ENCODE peak calls at places on chromosomes 4 and X, in ten cellular contexts. One of them, this sample, is unnamed. For H3K36me3, the result is how much of the 10 kb centered on the place peaks cover.

GRCh38 chr4:77599378-77599777 is 6.2 kb upstream of the CXCL13 start:
- DNase-seq in cardiac muscle cell: peak
- DNase-seq in neural progenitor cell: peak
- DNase-seq in left ventricle myocardium inferior: no peak
- DNase-seq in suprapubic skin: no peak
- DNase-seq in BE2C: peak
- DNase-seq in tibial nerve: no peak
- DNase-seq in fibroblast of lung: peak
- DNase-seq in right lobe of liver: no peak
- DNase-seq in WERI-Rb-1: peak
- DNase-seq in this sample: peak

GRCh38 chr4:41976775-41977516 is 4.6 kb upstream of the DCAF4L1 start:
- DNase-seq in cardiac muscle cell: no peak
- DNase-seq in left ventricle myocardium inferior: no peak
- DNase-seq in suprapubic skin: no peak
- DNase-seq in neural progenitor cell: no peak
- DNase-seq in BE2C: no peak
- DNase-seq in fibroblast of lung: no peak
- DNase-seq in tibial nerve: no peak
- DNase-seq in right lobe of liver: no peak
- DNase-seq in WERI-Rb-1: no peak
- DNase-seq in this sample: no peak

GRCh38 chrX:84320606-84321005 is 132.6 kb upstream of the RPS6KA6 start:
- DNase-seq in neural progenitor cell: no peak
- DNase-seq in WERI-Rb-1: no peak
- DNase-seq in fibroblast of lung: peak
- DNase-seq in suprapubic skin: no peak
- DNase-seq in cardiac muscle cell: no peak
- DNase-seq in left ventricle myocardium inferior: no peak
- DNase-seq in BE2C: no peak
- DNase-seq in tibial nerve: no peak
- DNase-seq in right lobe of liver: no peak
- DNase-seq in this sample: no peak

GRCh38 chrX:73478961-73479360 is 32.1 kb downstream of the CDX4 start:
- DNase-seq in neural progenitor cell: no peak
- DNase-seq in WERI-Rb-1: no peak
- DNase-seq in suprapubic skin: no peak
- DNase-seq in cardiac muscle cell: no peak
- DNase-seq in right lobe of liver: no peak
- DNase-seq in tibial nerve: no peak
- DNase-seq in BE2C: no peak
- DNase-seq in left ventricle myocardium inferior: no peak
- DNase-seq in fibroblast of lung: no peak
- DNase-seq in this sample: no peak

GRCh38 chr4:174707897-174708296 is 121.2 kb downstream of the GLRA3 start:
- DNase-seq in neural progenitor cell: no peak
- DNase-seq in tibial nerve: no peak
- DNase-seq in WERI-Rb-1: no peak
- DNase-seq in right lobe of liver: no peak
- DNase-seq in left ventricle myocardium inferior: no peak
- DNase-seq in fibroblast of lung: no peak
- DNase-seq in cardiac muscle cell: no peak
- DNase-seq in BE2C: no peak
- DNase-seq in suprapubic skin: no peak
- DNase-seq in this sample: no peak

GRCh38 chrX:38435130-38435529 is 82.7 kb downstream of the OTC start:
- DNase-seq in cardiac muscle cell: no peak
- DNase-seq in tibial nerve: no peak
- DNase-seq in neural progenitor cell: no peak
- DNase-seq in WERI-Rb-1: no peak
- DNase-seq in fibroblast of lung: no peak
- DNase-seq in suprapubic skin: no peak
- DNase-seq in right lobe of liver: no peak
- DNase-seq in left ventricle myocardium inferior: no peak
- DNase-seq in BE2C: no peak
- DNase-seq in this sample: no peak

GRCh38 chr4:161522031-161522430 is 641.8 kb downstream of the FSTL5 start:
- DNase-seq in right lobe of liver: no peak
- DNase-seq in BE2C: no peak
- DNase-seq in suprapubic skin: no peak
- DNase-seq in WERI-Rb-1: no peak
- DNase-seq in fibroblast of lung: peak
- DNase-seq in cardiac muscle cell: peak
- DNase-seq in left ventricle myocardium inferior: no peak
- DNase-seq in tibial nerve: no peak
- DNase-seq in neural progenitor cell: no peak
- DNase-seq in this sample: no peak

GRCh38 chr4:115484479-115484878 is 371.1 kb upstream of the NDST4 start:
- DNase-seq in left ventricle myocardium inferior: no peak
- DNase-seq in neural progenitor cell: no peak
- DNase-seq in BE2C: no peak
- DNase-seq in tibial nerve: no peak
- DNase-seq in right lobe of liver: no peak
- DNase-seq in suprapubic skin: no peak
- DNase-seq in fibroblast of lung: no peak
- DNase-seq in WERI-Rb-1: no peak
- DNase-seq in cardiac muscle cell: no peak
- DNase-seq in this sample: no peak

GRCh38 chrX:72268601-72269365 is 8.3 kb downstream of the RPS4X start:
- DNase-seq in WERI-Rb-1: no peak
- DNase-seq in cardiac muscle cell: peak
- DNase-seq in neural progenitor cell: no peak
- DNase-seq in suprapubic skin: no peak
- DNase-seq in tibial nerve: no peak
- DNase-seq in BE2C: no peak
- DNase-seq in left ventricle myocardium inferior: no peak
- DNase-seq in fibroblast of lung: peak
- DNase-seq in right lobe of liver: no peak
- DNase-seq in this sample: peak

GRCh38 chr4:1764670-1765069 is 28.4 kb upstream of the FGFR3 start:
- DNase-seq in neural progenitor cell: no peak
- DNase-seq in tibial nerve: no peak
- DNase-seq in fibroblast of lung: no peak
- DNase-seq in cardiac muscle cell: no peak
- DNase-seq in left ventricle myocardium inferior: no peak
- DNase-seq in WERI-Rb-1: no peak
- DNase-seq in right lobe of liver: no peak
- DNase-seq in BE2C: no peak
- DNase-seq in suprapubic skin: no peak
- DNase-seq in this sample: no peak

GRCh38 chr4:1766336-1767057 is 26.6 kb upstream of the FGFR3 start:
- DNase-seq in BE2C: no peak
- DNase-seq in cardiac muscle cell: no peak
- DNase-seq in WERI-Rb-1: peak
- DNase-seq in suprapubic skin: no peak
- DNase-seq in neural progenitor cell: peak
- DNase-seq in left ventricle myocardium inferior: no peak
- DNase-seq in tibial nerve: no peak
- DNase-seq in fibroblast of lung: no peak
- DNase-seq in right lobe of liver: no peak
- DNase-seq in this sample: no peak

GRCh38 chr4:1767058-1767769 is 25.9 kb upstream of the FGFR3 start:
- DNase-seq in WERI-Rb-1: peak
- DNase-seq in BE2C: no peak
- DNase-seq in neural progenitor cell: peak
- DNase-seq in fibroblast of lung: no peak
- DNase-seq in suprapubic skin: no peak
- DNase-seq in left ventricle myocardium inferior: no peak
- DNase-seq in right lobe of liver: no peak
- DNase-seq in tibial nerve: no peak
- DNase-seq in cardiac muscle cell: peak
- DNase-seq in this sample: no peak

GRCh38 chr4:1763550-1764080 is 29.5 kb upstream of the FGFR3 start:
- DNase-seq in suprapubic skin: no peak
- DNase-seq in cardiac muscle cell: peak
- DNase-seq in right lobe of liver: no peak
- DNase-seq in tibial nerve: no peak
- DNase-seq in WERI-Rb-1: no peak
- DNase-seq in left ventricle myocardium inferior: no peak
- DNase-seq in neural progenitor cell: peak
- DNase-seq in fibroblast of lung: peak
- DNase-seq in BE2C: no peak
- DNase-seq in this sample: peak

GRCh38 chr4:1765409-1766335 is 27.4 kb upstream of the FGFR3 start:
- DNase-seq in fibroblast of lung: no peak
- DNase-seq in left ventricle myocardium inferior: no peak
- DNase-seq in neural progenitor cell: peak
- DNase-seq in cardiac muscle cell: no peak
- DNase-seq in tibial nerve: no peak
- DNase-seq in suprapubic skin: no peak
- DNase-seq in WERI-Rb-1: no peak
- DNase-seq in right lobe of liver: no peak
- DNase-seq in BE2C: no peak
- DNase-seq in this sample: no peak
- TF ChIP-seq CTCF in fibroblast of lung: no peak
- TF ChIP-seq CTCF in left ventricle myocardium inferior: no peak
- TF ChIP-seq CTCF in neural progenitor cell: no peak
- TF ChIP-seq CTCF in cardiac muscle cell: no peak
- TF ChIP-seq CTCF in tibial nerve: no peak
- TF ChIP-seq CTCF in suprapubic skin: no peak
- TF ChIP-seq CTCF in WERI-Rb-1: no peak
- TF ChIP-seq CTCF in right lobe of liver: no peak
- TF ChIP-seq CTCF in BE2C: no peak
- TF ChIP-seq CTCF in this sample: no peak

GRCh38 chrX:118973389-118974087 is 880 bp upstream of the LONRF3 start:
- DNase-seq in neural progenitor cell: peak
- DNase-seq in right lobe of liver: peak
- DNase-seq in left ventricle myocardium inferior: peak
- DNase-seq in fibroblast of lung: no peak
- DNase-seq in BE2C: no peak
- DNase-seq in tibial nerve: no peak
- DNase-seq in suprapubic skin: peak
- DNase-seq in cardiac muscle cell: no peak
- DNase-seq in WERI-Rb-1: no peak
- DNase-seq in this sample: no peak
- H3K4me3 ChIP-seq in neural progenitor cell: peak
- H3K4me3 ChIP-seq in right lobe of liver: peak
- H3K4me3 ChIP-seq in left ventricle myocardium inferior: peak
- H3K4me3 ChIP-seq in fibroblast of lung: no peak
- H3K4me3 ChIP-seq in BE2C: no peak
- H3K4me3 ChIP-seq in tibial nerve: peak
- H3K4me3 ChIP-seq in suprapubic skin: peak
- H3K4me3 ChIP-seq in cardiac muscle cell: no peak
- H3K4me3 ChIP-seq in WERI-Rb-1: no peak
- H3K4me3 ChIP-seq in this sample: no peak

GRCh38 chr4:157808796-157809408 is 363.9 kb downstream of the GASK1B start:
- DNase-seq in tibial nerve: no peak
- DNase-seq in neural progenitor cell: no peak
- DNase-seq in suprapubic skin: no peak
- DNase-seq in BE2C: no peak
- DNase-seq in WERI-Rb-1: no peak
- DNase-seq in left ventricle myocardium inferior: no peak
- DNase-seq in cardiac muscle cell: no peak
- DNase-seq in fibroblast of lung: no peak
- DNase-seq in right lobe of liver: no peak
- DNase-seq in this sample: no peak

GRCh38 chr4:157806176-157806575 is 366.6 kb downstream of the GASK1B start:
- DNase-seq in neural progenitor cell: no peak
- DNase-seq in WERI-Rb-1: no peak
- DNase-seq in tibial nerve: no peak
- DNase-seq in BE2C: no peak
- DNase-seq in suprapubic skin: no peak
- DNase-seq in cardiac muscle cell: no peak
- DNase-seq in right lobe of liver: no peak
- DNase-seq in left ventricle myocardium inferior: no peak
- DNase-seq in fibroblast of lung: no peak
- DNase-seq in this sample: no peak

GRCh38 chr4:157804169-157804543 is 368.7 kb downstream of the GASK1B start:
- DNase-seq in suprapubic skin: no peak
- DNase-seq in fibroblast of lung: no peak
- DNase-seq in tibial nerve: no peak
- DNase-seq in neural progenitor cell: no peak
- DNase-seq in WERI-Rb-1: no peak
- DNase-seq in BE2C: peak
- DNase-seq in right lobe of liver: no peak
- DNase-seq in left ventricle myocardium inferior: no peak
- DNase-seq in cardiac muscle cell: no peak
- DNase-seq in this sample: no peak

GRCh38 chr4:157803441-157804168 is 369.2 kb downstream of the GASK1B start:
- DNase-seq in left ventricle myocardium inferior: no peak
- DNase-seq in neural progenitor cell: no peak
- DNase-seq in fibroblast of lung: no peak
- DNase-seq in cardiac muscle cell: no peak
- DNase-seq in suprapubic skin: no peak
- DNase-seq in WERI-Rb-1: no peak
- DNase-seq in right lobe of liver: no peak
- DNase-seq in tibial nerve: no peak
- DNase-seq in BE2C: no peak
- DNase-seq in this sample: no peak

DNA sequence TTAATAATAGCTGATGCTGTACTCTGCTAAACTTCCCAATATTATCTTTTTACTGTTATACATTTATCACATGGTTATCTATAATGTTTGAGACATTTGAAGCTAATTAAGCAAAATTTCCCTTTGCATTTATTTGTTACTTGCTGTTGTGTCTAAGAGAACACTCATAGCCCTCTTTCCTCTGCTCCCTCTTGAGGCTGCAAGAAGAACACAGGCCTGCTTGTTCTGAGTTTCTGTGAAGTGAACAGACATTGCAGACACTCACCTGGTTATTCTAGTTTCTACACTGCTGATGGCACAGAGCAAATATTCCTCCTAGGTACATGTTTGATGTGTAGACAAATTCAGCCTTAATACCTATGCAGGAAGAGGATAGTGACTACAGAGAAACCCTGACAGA is 367.8 kb downstream of the GASK1B start:
- DNase-seq in right lobe of liver: no peak
- DNase-seq in BE2C: peak
- DNase-seq in fibroblast of lung: peak
- DNase-seq in WERI-Rb-1: no peak
- DNase-seq in suprapubic skin: no peak
- DNase-seq in left ventricle myocardium inferior: no peak
- DNase-seq in tibial nerve: no peak
- DNase-seq in cardiac muscle cell: no peak
- DNase-seq in neural progenitor cell: peak
- DNase-seq in this sample: no peak
- H3K36me3 ChIP-seq in right lobe of liver: under half
- H3K36me3 ChIP-seq in BE2C: under half
- H3K36me3 ChIP-seq in fibroblast of lung: under half
- H3K36me3 ChIP-seq in WERI-Rb-1: under half
- H3K36me3 ChIP-seq in suprapubic skin: under half
- H3K36me3 ChIP-seq in left ventricle myocardium inferior: under half
- H3K36me3 ChIP-seq in tibial nerve: under half
- H3K36me3 ChIP-seq in cardiac muscle cell: under half
- H3K36me3 ChIP-seq in neural progenitor cell: under half
- H3K36me3 ChIP-seq in this sample: under half

DNA sequence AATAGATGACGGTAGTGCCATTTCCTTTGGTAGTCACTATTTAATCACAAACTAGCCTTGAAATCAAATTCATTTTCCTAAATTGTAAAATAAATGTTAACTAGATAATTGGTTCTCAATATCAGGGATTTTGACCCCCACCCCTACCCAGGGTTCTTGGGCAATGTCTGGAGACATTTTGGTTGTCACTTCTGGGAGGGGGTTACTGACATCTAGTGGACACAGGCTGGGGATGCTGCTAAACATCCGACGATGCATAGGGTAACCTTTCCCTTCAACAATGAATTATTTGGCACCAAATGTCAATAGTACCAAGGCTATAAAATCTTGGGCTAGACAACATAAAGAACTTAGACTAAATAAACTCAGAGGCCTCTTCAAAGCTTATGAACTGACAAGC is 285.8 kb upstream of the TRPC5 start:
- DNase-seq in tibial nerve: no peak
- DNase-seq in suprapubic skin: no peak
- DNase-seq in right lobe of liver: no peak
- DNase-seq in fibroblast of lung: no peak
- DNase-seq in cardiac muscle cell: no peak
- DNase-seq in left ventricle myocardium inferior: no peak
- DNase-seq in neural progenitor cell: peak
- DNase-seq in WERI-Rb-1: peak
- DNase-seq in BE2C: no peak
- DNase-seq in this sample: no peak
- TF ChIP-seq CTCF in tibial nerve: no peak
- TF ChIP-seq CTCF in suprapubic skin: no peak
- TF ChIP-seq CTCF in right lobe of liver: peak
- TF ChIP-seq CTCF in fibroblast of lung: no peak
- TF ChIP-seq CTCF in cardiac muscle cell: no peak
- TF ChIP-seq CTCF in left ventricle myocardium inferior: no peak
- TF ChIP-seq CTCF in neural progenitor cell: peak
- TF ChIP-seq CTCF in WERI-Rb-1: peak
- TF ChIP-seq CTCF in BE2C: peak
- TF ChIP-seq CTCF in this sample: peak